ENCODE peak calls at places on chromosomes 12 and 14, in five cellular contexts. U is sigmoid colon, A is left ventricle myocardium inferior, M is psoas muscle, Z is GM23338. V is an unnamed sample.
A peak's percentile ranks its signal among the peaks of the same experiment; 100 is the strongest.

GRCh38 chr14:92539875-92540274 is 26.3 kb downstream of the RIN3 start:
- DNase-seq in U (no peak), A (peak; percentile 41), M (peak; percentile 60), Z (no peak), V (peak; percentile 52)

GRCh38 chr12:1810201-1810930 is 10.0 kb upstream of the LRTM2 start:
- DNase-seq in U (no peak), A (peak; percentile 3), M (peak; percentile 30), Z (no peak), V (peak; percentile 35)

GRCh38 chr12:24979286-24979685 is 30.4 kb upstream of the BCAT1 start:
- DNase-seq in U (no peak), A (peak; percentile 16), M (no peak), Z (no peak), V (no peak)

GRCh38 chr12:118307069-118307954 is 65.4 kb downstream of the TAOK3 start:
- DNase-seq in U (no peak), A (no peak), M (no peak), Z (no peak), V (no peak)

GRCh38 chr14:68638056-68638816 is 154.6 kb downstream of the ZFP36L1 start:
- DNase-seq in U (no peak), A (no peak), M (no peak), Z (no peak), V (no peak)

GRCh38 chr14:102262894-102263462 is 42.0 kb downstream of the MOK start:
- DNase-seq in U (no peak), A (no peak), M (no peak), Z (peak; percentile 46), V (no peak)

GRCh38 chr14:99427632-99428315 is 52.9 kb downstream of the SETD3 start:
- DNase-seq in U (no peak), A (no peak), M (no peak), Z (no peak), V (no peak)

GRCh38 chr14:103562385-103563088 is at the start of the genes BAG5 and COA8:
- DNase-seq in U (peak; percentile 88), A (peak; percentile 88), M (peak; percentile 94), Z (peak; percentile 94), V (peak; percentile 94)

GRCh38 chr14:78758333-78758732 is 588.2 kb downstream of the NRXN3 start:
- DNase-seq in U (no peak), A (no peak), M (no peak), Z (peak; percentile 63), V (no peak)

GRCh38 chr14:84825481-84825880 is 704.5 kb upstream of the FLRT2 start:
- DNase-seq in U (no peak), A (no peak), M (no peak), Z (no peak), V (no peak)

GRCh38 chr14:64539186-64539552 is 1.4 kb upstream of the HSPA2 start:
- DNase-seq in U (no peak), A (no peak), M (no peak), Z (peak; percentile 20), V (no peak)

GRCh38 chr12:116389990-116390655 is 112.6 kb upstream of the MED13L start:
- DNase-seq in U (no peak), A (no peak), M (no peak), Z (no peak), V (no peak)

GRCh38 chr12:45214739-45215418 is 1.0 kb upstream of the ANO6 start:
- DNase-seq in U (no peak), A (no peak), M (no peak), Z (no peak), V (no peak)

GRCh38 chr12:6265038-6265405 is 45.5 kb upstream of the PLEKHG6 start:
- DNase-seq in U (no peak), A (no peak), M (no peak), Z (no peak), V (peak; percentile 51)

GRCh38 chr12:106919910-106920544 is 35.7 kb upstream of the TMEM263 start:
- DNase-seq in U (no peak), A (no peak), M (no peak), Z (peak; percentile 73), V (no peak)

GRCh38 chr12:45425426-45425825 is 209.5 kb downstream of the ANO6 start:
- DNase-seq in U (no peak), A (no peak), M (no peak), Z (no peak), V (no peak)

GRCh38 chr12:93091851-93092558 is 162.9 kb upstream of the EEA1 start:
- DNase-seq in U (no peak), A (no peak), M (no peak), Z (no peak), V (no peak)

GRCh38 chr14:63800651-63801385 is 52.0 kb upstream of the SYNE2 start:
- DNase-seq in U (no peak), A (no peak), M (no peak), Z (no peak), V (no peak)

GRCh38 chr12:94535614-94535932 is 75.9 kb upstream of the CEP83 start:
- DNase-seq in U (no peak), A (no peak), M (no peak), Z (no peak), V (no peak)

GRCh38 chr12:109744026-109744425 is 30.4 kb downstream of the FAM222A start:
- DNase-seq in U (peak; percentile 60), A (peak; percentile 2), M (peak; percentile 35), Z (no peak), V (peak; percentile 37)

GRCh38 chr12:128818065-128819022 is 5.4 kb downstream of the SLC15A4 start:
- DNase-seq in U (peak; percentile 50), A (no peak), M (no peak), Z (no peak), V (no peak)

GRCh38 chr12:7832059-7832696 is 40.5 kb downstream of the SLC2A14 start:
- DNase-seq in U (no peak), A (no peak), M (no peak), Z (peak; percentile 86), V (no peak)

GRCh38 chr12:21934173-21934572 is 7.1 kb downstream of the ABCC9 start:
- DNase-seq in U (no peak), A (no peak), M (no peak), Z (no peak), V (no peak)

GRCh38 chr14:105951399-105951798 is 425.0 kb downstream of the TMEM121 start:
- DNase-seq in U (no peak), A (no peak), M (no peak), Z (no peak), V (no peak)

GRCh38 chr12:105462841-105463240 is 132.3 kb downstream of the C12orf75 start:
- DNase-seq in U (no peak), A (no peak), M (no peak), Z (no peak), V (no peak)

GRCh38 chr14:49594347-49595089 is 4.2 kb upstream of the LRR1 start:
- DNase-seq in U (no peak), A (no peak), M (no peak), Z (no peak), V (no peak)

DNA sequence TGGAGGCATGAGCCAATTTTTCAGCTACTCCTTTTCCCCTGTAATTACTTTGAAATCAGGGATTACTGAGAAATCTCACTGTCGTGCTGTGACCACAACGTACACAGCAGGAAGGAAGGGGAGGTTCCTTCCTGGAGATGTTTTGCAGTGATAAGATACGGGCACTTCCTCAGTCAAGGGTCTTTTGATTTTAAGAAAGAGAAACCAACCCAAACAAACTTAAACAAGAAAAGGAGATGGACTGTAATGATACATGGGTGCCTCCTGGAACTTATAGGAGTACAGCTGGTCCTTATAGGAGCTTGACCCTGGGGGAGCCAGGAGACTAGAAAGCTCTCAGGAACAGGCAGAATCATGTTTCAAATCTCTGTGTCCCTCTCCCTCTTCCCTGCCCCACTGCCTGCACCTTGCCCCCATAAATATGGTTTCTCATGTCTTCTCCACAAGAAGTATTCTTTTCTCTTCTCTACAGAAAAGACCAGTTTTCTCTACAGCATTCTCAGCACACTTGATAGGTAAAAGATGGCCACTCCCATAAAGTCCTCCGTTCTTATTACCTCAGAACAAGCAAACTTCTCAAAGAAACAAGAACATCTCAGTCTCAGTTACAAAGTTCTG is 281.1 kb upstream of the AMIGO2 start:
- DNase-seq in U (no peak), A (no peak), M (no peak), Z (no peak), V (no peak)
- H3K27me3 ChIP-seq in U (no peaks in the 10 kb centered on the region), A (peaks cover 6% of the 10 kb centered on the region), M (no peaks in the 10 kb centered on the region), Z (no peaks in the 10 kb centered on the region), V (no peaks in the 10 kb centered on the region)

GRCh38 chr14:95895720-95896119 is 19.1 kb downstream of the TUNAR start:
- DNase-seq in U (no peak), A (no peak), M (no peak), Z (peak; percentile 84), V (no peak)
- TF ChIP-seq CTCF in U (no peak), A (no peak), M (no peak), Z (peak; percentile 67), V (peak; percentile 8)

DNA sequence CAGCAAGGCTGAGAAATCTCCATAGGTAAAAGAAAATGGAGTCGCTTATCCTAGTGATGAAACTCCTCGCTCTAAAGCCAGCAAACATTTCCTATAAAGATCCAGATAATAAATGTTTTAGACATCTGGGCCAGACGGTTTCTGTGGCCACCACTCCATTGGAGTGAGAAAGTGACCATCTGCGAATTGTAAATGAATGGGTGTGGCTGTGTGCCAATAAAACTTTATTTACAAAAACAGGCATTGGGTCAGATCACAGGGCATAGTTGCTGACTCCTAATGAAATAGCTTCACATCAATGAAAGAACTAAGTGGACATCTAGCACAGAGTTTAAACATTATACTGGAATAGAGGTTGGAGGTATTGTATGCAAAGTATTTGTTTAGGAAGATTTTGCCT is 15.7 kb upstream of the FZD10 start:
- DNase-seq in U (no peak), A (no peak), M (no peak), Z (no peak), V (peak; percentile 1)
- H3K27me3 ChIP-seq in U (peaks cover 32% of the 10 kb centered on the region), A (peaks cover 91% of the 10 kb centered on the region), M (no peaks in the 10 kb centered on the region), Z (peaks cover 6% of the 10 kb centered on the region), V (peaks cover 8% of the 10 kb centered on the region)

GRCh38 chr12:47649381-47649780 is 56.4 kb downstream of the RPAP3 start:
- DNase-seq in U (no peak), A (no peak), M (no peak), Z (no peak), V (no peak)

GRCh38 chr12:47652491-47653234 is 53.2 kb downstream of the RPAP3 start:
- DNase-seq in U (no peak), A (peak; percentile 18), M (no peak), Z (peak; percentile 15), V (no peak)

GRCh38 chr12:47648056-47648579 is 57.7 kb downstream of the RPAP3 start:
- DNase-seq in U (no peak), A (no peak), M (no peak), Z (no peak), V (no peak)

GRCh38 chr12:47650469-47650868 is 55.4 kb downstream of the RPAP3 start:
- DNase-seq in U (no peak), A (no peak), M (no peak), Z (no peak), V (no peak)

DNA sequence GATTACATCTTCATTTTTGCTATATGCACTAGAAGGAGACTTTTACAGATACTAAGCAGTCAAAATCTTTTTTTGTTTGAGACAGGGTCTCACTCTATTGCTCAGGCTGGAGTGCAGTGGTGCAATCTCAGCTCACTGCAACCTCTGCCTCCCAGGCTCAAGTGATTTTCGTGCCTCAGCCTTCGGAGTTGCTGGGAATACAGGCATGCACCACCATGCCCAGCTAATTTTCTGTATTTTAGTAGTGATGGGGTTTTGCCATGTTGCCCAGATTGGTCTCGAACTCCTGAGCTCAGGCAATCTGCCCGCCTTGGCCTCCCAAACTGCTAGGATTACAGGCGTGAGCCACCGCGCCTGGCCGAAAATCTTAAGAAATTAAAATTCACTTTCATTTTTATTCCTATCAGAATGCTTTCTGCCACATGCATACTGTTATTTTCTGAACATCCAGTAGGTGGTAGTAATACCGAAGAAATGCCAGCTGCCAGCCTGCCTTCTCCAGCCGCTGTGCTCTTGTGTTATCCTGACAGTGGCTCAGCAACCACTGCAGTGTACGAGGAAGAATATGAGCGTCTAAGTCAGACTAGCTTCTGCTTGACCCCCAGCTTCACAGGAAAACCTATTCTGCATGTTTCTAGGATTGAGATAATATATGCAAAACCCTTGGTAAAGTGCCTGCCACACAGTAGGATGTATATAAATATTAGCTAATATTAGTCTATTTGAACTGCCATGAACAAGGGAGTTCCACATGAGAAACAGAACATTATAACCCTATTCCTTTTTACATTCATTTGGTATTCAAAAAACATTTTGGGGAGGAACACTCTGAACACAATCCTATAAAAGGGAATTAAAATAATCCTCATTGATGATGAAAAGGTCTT is 54.2 kb downstream of the RPAP3 start:
- DNase-seq in U (peak; percentile 84), A (peak; percentile 31), M (peak; percentile 62), Z (peak; percentile 73), V (peak; percentile 65)
- TF ChIP-seq CTCF in U (peak; percentile 81), A (peak; percentile 87), M (peak; percentile 74), Z (peak; percentile 73), V (peak; percentile 82)

V was measured in lower lobe of right lung.